ENCODE peak calls at places on chromosome 12, in six cellular contexts. H, Q, C, V, D and J are unnamed samples.

GRCh38 chr12:81888341-81888740 is 129.2 kb upstream of the PPFIA2 start:
- DNase-seq in C (no peak), Q (no peak), D (no peak), V (no peak), H (no peak), J (no peak)

GRCh38 chr12:49131973-49132461 is 822 bp upstream of the TUBA1B start:
- DNase-seq in D (no peak), C (no peak), H (peak; percentile 26), Q (no peak), V (peak; percentile 76), J (no peak)

GRCh38 chr12:65524666-65525065 is 246.2 kb downstream of the MSRB3 start:
- DNase-seq in H (no peak), Q (no peak), D (no peak), V (peak; percentile 91), C (no peak), J (no peak)

GRCh38 chr12:124566181-124567034 is 1.0 kb downstream of the NCOR2 start:
- DNase-seq in C (peak; percentile 92), V (peak; percentile 92), D (peak; percentile 90), H (peak; percentile 89), Q (peak; percentile 86), J (peak; percentile 95)

GRCh38 chr12:57460457-57461325 is 1.1 kb downstream of the GLI1 start:
- DNase-seq in H (no peak), V (no peak), D (no peak), C (no peak), Q (no peak), J (peak; percentile 87)

GRCh38 chr12:124645530-124646244 is 78.3 kb upstream of the NCOR2 start:
- DNase-seq in C (no peak), H (no peak), D (no peak), V (no peak), Q (no peak), J (no peak)

GRCh38 chr12:126069549-126070165 is 1004.4 kb downstream of the AACS start:
- DNase-seq in V (peak; percentile 32), Q (no peak), D (no peak), H (peak; percentile 18), C (no peak), J (peak; percentile 40)

GRCh38 chr12:62934799-62935674 is at the start of gene PPM1H:
- DNase-seq in D (peak; percentile 73), C (peak; percentile 76), H (peak; percentile 82), Q (peak; percentile 58), V (peak; percentile 56), J (peak; percentile 97)

GRCh38 chr12:92028039-92028709 is 117.5 kb downstream of the BTG1 start:
- DNase-seq in C (no peak), D (no peak), V (peak; percentile 47), Q (no peak), H (no peak), J (no peak)

GRCh38 chr12:114344264-114344663 is 61.7 kb downstream of the TBX5 start:
- DNase-seq in C (no peak), H (no peak), Q (no peak), V (no peak), D (no peak), J (no peak)

GRCh38 chr12:124310178-124310577 is 15.3 kb downstream of the RFLNA start:
- DNase-seq in V (no peak), C (no peak), D (no peak), H (no peak), Q (no peak), J (peak; percentile 58)

GRCh38 chr12:4355843-4356327 is 23.6 kb downstream of the FGF23 start:
- DNase-seq in V (peak; percentile 18), Q (peak; percentile 25), C (no peak), D (peak; percentile 31), H (peak; percentile 24), J (peak; percentile 64)

GRCh38 chr12:119372540-119372939 is 38.0 kb downstream of the CCDC60 start:
- DNase-seq in Q (no peak), H (no peak), V (no peak), C (no peak), D (peak; percentile 61), J (no peak)

GRCh38 chr12:21881950-21882349 is 59.3 kb downstream of the ABCC9 start:
- DNase-seq in V (no peak), C (no peak), Q (no peak), D (peak; percentile 67), H (no peak), J (no peak)

GRCh38 chr12:7157391-7157790 is 27.2 kb downstream of the CLSTN3 start:
- DNase-seq in D (no peak), H (no peak), C (no peak), V (no peak), Q (no peak), J (peak; percentile 42)
- H3K4me3 ChIP-seq in D (no peak overlapping the region), H (no peak overlapping the region), C (no peak overlapping the region), V (no peak overlapping the region), Q (no peak overlapping the region), J (no peak overlapping the region)

GRCh38 chr12:118052324-118053070 is 8.5 kb downstream of the WSB2 start:
- DNase-seq in D (peak; percentile 83), V (peak; percentile 96), C (peak; percentile 86), H (peak; percentile 86), Q (peak; percentile 79), J (no peak)
- H3K4me3 ChIP-seq in D (no peak overlapping the region), V (peak overlapping the region; percentile 3), C (no peak overlapping the region), H (no peak overlapping the region), Q (peak overlapping the region; percentile 15), J (no peak overlapping the region)

GRCh38 chr12:105470102-105470501 is 139.6 kb downstream of the C12orf75 start:
- DNase-seq in Q (no peak), H (no peak), C (no peak), D (no peak), V (no peak), J (no peak)
- H3K4me3 ChIP-seq in Q (no peak overlapping the region), H (no peak overlapping the region), C (no peak overlapping the region), D (no peak overlapping the region), V (no peak overlapping the region), J (no peak overlapping the region)

GRCh38 chr12:84077692-84078091 is 834.9 kb downstream of the SLC6A15 start:
- DNase-seq in V (peak; percentile 17), H (no peak), Q (no peak), C (no peak), D (no peak), J (no peak)

DNA sequence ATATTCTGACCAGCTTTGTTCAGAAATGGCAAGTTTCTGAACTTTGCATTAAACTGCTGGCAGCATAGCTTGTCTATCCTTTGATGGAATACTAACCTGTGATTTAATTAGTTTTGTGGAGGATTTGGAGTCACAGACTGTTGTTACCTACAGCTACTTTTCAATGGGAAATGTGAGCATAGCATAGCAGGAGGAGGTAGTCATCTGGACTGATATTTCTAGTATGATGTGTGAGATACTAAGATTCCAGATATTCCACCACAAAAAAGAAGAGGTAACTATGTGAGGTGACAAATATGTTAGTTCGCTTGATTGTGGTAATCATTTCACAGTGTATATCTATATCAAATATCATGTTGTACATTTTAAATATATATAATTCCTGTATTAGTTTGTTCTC is 833.0 kb downstream of the SLC6A15 start:
- DNase-seq in D (no peak), Q (no peak), H (no peak), V (peak; percentile 35), C (no peak), J (no peak)
- H3K4me3 ChIP-seq in D (no peak overlapping the region), Q (no peak overlapping the region), H (no peak overlapping the region), V (peak overlapping the region; percentile 5), C (no peak overlapping the region), J (no peak overlapping the region)

DNA sequence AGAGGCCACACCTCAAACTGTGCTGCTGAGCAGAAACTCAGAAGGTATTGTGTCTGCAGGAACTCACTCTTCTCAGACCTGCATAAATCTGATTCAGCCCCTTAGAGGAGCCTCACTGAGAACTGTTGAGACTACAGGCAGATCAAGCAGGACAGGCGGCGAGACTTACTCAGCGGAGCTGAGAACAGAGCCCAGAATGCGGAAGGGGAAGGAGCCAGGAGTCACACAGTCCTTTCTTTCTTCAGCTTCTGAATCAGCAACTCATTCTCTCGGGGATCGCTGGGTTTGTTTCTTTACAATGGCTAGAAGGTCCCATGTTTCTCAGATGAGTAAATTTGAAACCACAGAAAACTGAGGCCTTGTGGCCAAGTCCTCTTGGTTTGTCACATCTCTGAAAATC is 23.0 kb upstream of the EMP1 start:
- DNase-seq in V (peak; percentile 99), C (peak; percentile 86), H (peak; percentile 41), D (peak; percentile 67), Q (peak; percentile 66), J (no peak)
- H3K4me3 ChIP-seq in V (peak overlapping the region; percentile 58), C (no peak overlapping the region), H (no peak overlapping the region), D (no peak overlapping the region), Q (no peak overlapping the region), J (no peak overlapping the region)

GRCh38 chr12:89364058-89364457 is 11.8 kb upstream of the DUSP6 start:
- DNase-seq in C (no peak), H (no peak), Q (no peak), V (no peak), D (no peak), J (no peak)

GRCh38 chr12:89363582-89363981 is 11.3 kb upstream of the DUSP6 start:
- DNase-seq in H (no peak), V (no peak), C (no peak), D (no peak), Q (no peak), J (no peak)

GRCh38 chr12:89364631-89365030 is 12.3 kb upstream of the DUSP6 start:
- DNase-seq in D (no peak), C (no peak), Q (no peak), V (no peak), H (no peak), J (no peak)

GRCh38 chr12:89359615-89360014 is 7.3 kb upstream of the DUSP6 start:
- DNase-seq in D (no peak), H (no peak), C (no peak), V (no peak), Q (no peak), J (no peak)

DNA sequence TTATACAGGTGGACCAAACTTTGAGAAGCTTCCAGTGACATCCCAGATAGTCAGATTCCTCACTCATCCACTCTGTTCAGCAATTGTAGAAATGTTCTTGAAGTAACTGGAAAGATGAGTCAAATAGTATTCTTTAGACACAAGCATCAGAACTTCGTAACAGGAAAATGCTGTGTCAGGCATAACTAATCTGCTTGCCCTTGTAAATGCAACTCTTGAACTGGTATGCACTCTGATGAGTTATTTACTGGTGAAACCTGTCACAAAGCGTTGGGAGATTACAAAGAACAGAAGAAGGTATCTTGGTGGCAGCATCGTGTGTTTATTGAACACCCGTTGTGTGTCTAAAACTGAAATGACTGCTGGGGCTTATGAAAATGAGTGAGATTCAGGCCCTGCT is 10.8 kb upstream of the DUSP6 start:
- DNase-seq in Q (no peak), D (no peak), V (no peak), H (no peak), C (no peak), J (no peak)
- H3K4me3 ChIP-seq in Q (no peak overlapping the region), D (no peak overlapping the region), V (no peak overlapping the region), H (no peak overlapping the region), C (no peak overlapping the region), J (no peak overlapping the region)

GRCh38 chr12:51127050-51127729 is 43.8 kb upstream of the CSRNP2 start:
- DNase-seq in V (peak; percentile 38), Q (no peak), H (no peak), D (no peak), C (no peak), J (no peak)
- H3K4me3 ChIP-seq in V (no peak overlapping the region), Q (no peak overlapping the region), H (no peak overlapping the region), D (no peak overlapping the region), C (no peak overlapping the region), J (no peak overlapping the region)